ENCODE peak calls at places on chromosomes 7 and 10, in nine cellular contexts. T is WTC11, L is H9, I is progenitor cell of endocrine pancreas, F is Panc1, B is heart left ventricle, V is neural crest cell, J is fibroblast of mammary gland, U is nephron progenitor cell. N is an unnamed sample.

GRCh38 chr7:94810496-94810895 is 96.9 kb upstream of the PPP1R9A start:
- DNase-seq in V (no peak), J (peak; percentile 2), T (no peak), I (no peak), L (no peak), F (no peak), B (no peak), U (no peak), N (no peak)

GRCh38 chr7:47443049-47443448 is 138.9 kb downstream of the TNS3 start:
- DNase-seq in J (no peak), F (no peak), T (no peak), U (no peak), V (no peak), L (no peak), I (no peak), B (no peak), N (no peak)

GRCh38 chr7:29231671-29232267 is 37.2 kb downstream of the CHN2 start:
- DNase-seq in T (no peak), V (no peak), J (no peak), I (no peak), U (no peak), B (no peak), L (no peak), F (no peak), N (no peak)

GRCh38 chr10:113895018-113895417 is 40.6 kb downstream of the NHLRC2 start:
- DNase-seq in F (no peak), B (no peak), J (peak; percentile 63), T (no peak), U (no peak), I (no peak), V (no peak), L (no peak), N (no peak)

GRCh38 chr10:21171936-21172773 is 275.0 kb upstream of the NEBL start:
- DNase-seq in F (no peak), L (no peak), V (no peak), J (no peak), B (no peak), T (no peak), I (no peak), U (no peak), N (no peak)

GRCh38 chr7:108055541-108056135 is 52.7 kb upstream of the LAMB1 start:
- DNase-seq in J (no peak), B (no peak), L (no peak), I (no peak), V (no peak), F (no peak), T (no peak), U (no peak), N (no peak)

GRCh38 chr7:51298912-51299311 is 17.7 kb downstream of the COBL start:
- DNase-seq in I (no peak), J (no peak), L (no peak), B (no peak), T (no peak), F (no peak), V (no peak), U (no peak), N (no peak)

GRCh38 chr7:30750574-30751256 is 1.2 kb upstream of the INMT start:
- DNase-seq in T (no peak), I (no peak), U (no peak), L (no peak), J (peak; percentile 95), B (peak; percentile 82), F (no peak), V (no peak), N (no peak)

GRCh38 chr10:100978121-100978895 is 9.0 kb downstream of the MRPL43 start:
- DNase-seq in I (no peak), J (no peak), L (no peak), T (no peak), B (no peak), U (no peak), F (no peak), V (no peak), N (peak; percentile 30)

GRCh38 chr10:48658243-48658888 is 26.3 kb upstream of the WDFY4 start:
- DNase-seq in L (peak; percentile 86), T (peak; percentile 87), F (peak; percentile 41), B (peak; percentile 63), J (peak; percentile 62), V (peak; percentile 80), U (peak; percentile 85), I (peak; percentile 68), N (no peak)

GRCh38 chr10:46284286-46285229 is 2.2 kb upstream of the ANTXRL start:
- DNase-seq in L (peak; percentile 84), J (peak; percentile 54), V (peak; percentile 61), B (peak; percentile 85), T (peak; percentile 75), I (peak; percentile 75), U (peak; percentile 84), F (no peak), N (no peak)

GRCh38 chr10:117462424-117462792 is 80.1 kb upstream of the EMX2 start:
- DNase-seq in V (no peak), F (no peak), T (peak; percentile 42), J (no peak), I (no peak), B (no peak), U (no peak), L (peak; percentile 63), N (no peak)
- TF ChIP-seq CTCF in V (peak; percentile 27), F (no peak), T (no peak), J (peak; percentile 16), I (no peak), B (no peak), U (peak; percentile 15), L (peak; percentile 55), N (peak; percentile 37)

GRCh38 chr7:151858456-151858855 is 18.5 kb downstream of the PRKAG2 start:
- DNase-seq in F (no peak), U (no peak), J (no peak), T (no peak), I (no peak), V (no peak), B (no peak), L (no peak), N (peak; percentile 55)
- TF ChIP-seq CTCF in F (no peak), U (no peak), J (no peak), T (no peak), I (no peak), V (no peak), B (no peak), L (no peak), N (no peak)

GRCh38 chr10:79318369-79318768 is 28.9 kb upstream of the PPIF start:
- DNase-seq in U (no peak), I (no peak), T (no peak), L (no peak), V (no peak), J (no peak), F (no peak), B (no peak), N (peak; percentile 66)

GRCh38 chr10:79314761-79315601 is 32.3 kb upstream of the PPIF start:
- DNase-seq in B (no peak), U (no peak), J (peak; percentile 18), F (no peak), T (no peak), V (no peak), L (no peak), I (no peak), N (peak; percentile 86)

GRCh38 chr10:79315602-79315920 is 31.7 kb upstream of the PPIF start:
- DNase-seq in J (no peak), B (no peak), T (no peak), V (no peak), U (no peak), L (no peak), I (no peak), F (no peak), N (no peak)

GRCh38 chr10:79319372-79319771 is 27.9 kb upstream of the PPIF start:
- DNase-seq in T (no peak), B (no peak), V (no peak), F (no peak), L (no peak), J (no peak), I (no peak), U (no peak), N (peak; percentile 41)

DNA sequence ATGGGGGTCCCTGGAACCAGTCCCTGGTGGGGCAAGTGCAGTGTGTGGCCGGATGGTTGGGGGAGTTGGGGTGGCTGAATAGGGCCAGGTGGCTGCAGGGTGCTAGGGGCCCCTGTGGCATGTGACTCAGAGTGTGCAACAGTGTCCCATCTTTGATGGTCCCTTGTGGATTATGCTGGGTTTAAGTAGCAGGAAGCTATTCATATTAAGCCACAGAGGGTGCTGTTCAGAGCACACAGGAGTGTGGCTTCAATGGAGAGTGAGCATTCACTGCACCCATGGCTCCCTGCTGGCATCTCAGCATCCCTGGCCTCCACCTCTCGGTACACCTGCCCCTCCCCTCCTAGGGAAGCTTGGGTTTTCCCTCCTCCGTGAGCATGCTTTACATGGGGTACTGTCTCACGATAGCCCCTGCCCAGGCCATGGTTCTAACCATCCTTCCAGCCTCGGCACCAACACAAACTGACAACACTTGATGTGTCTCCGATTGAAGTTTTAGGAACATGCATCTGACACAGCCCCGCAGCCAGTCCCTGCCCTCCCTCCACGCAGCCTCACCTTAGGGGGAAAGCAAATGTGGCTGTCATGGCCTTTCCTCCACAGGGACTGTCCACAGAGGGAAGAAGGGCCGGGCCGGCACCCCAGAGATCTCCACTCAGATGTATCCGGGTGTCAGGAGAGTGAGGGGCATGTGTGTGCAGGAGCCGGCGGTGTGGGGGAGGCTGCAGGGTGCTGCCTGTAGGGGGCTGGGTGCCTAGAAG is 30.4 kb upstream of the PPIF start:
- DNase-seq in I (no peak), T (no peak), U (no peak), B (no peak), F (no peak), V (no peak), J (no peak), L (no peak), N (peak; percentile 72)
- TF ChIP-seq CTCF in I (no peak), T (no peak), U (no peak), B (no peak), F (no peak), V (no peak), J (no peak), L (no peak), N (no peak)

GRCh38 chr10:17474595-17474994 is 20.2 kb upstream of the ST8SIA6 start:
- DNase-seq in U (no peak), L (no peak), V (no peak), J (peak; percentile 26), F (no peak), I (no peak), T (no peak), B (no peak), N (no peak)
- TF ChIP-seq CTCF in U (no peak), L (no peak), V (peak; percentile 34), J (peak; percentile 16), F (peak; percentile 51), I (peak; percentile 25), T (no peak), B (no peak), N (peak; percentile 55)

GRCh38 chr7:24767878-24768569 is 10.8 kb upstream of the GSDME start:
- DNase-seq in L (no peak), T (no peak), B (no peak), J (no peak), F (no peak), I (no peak), V (no peak), U (no peak), N (no peak)
- TF ChIP-seq CTCF in L (peak; percentile 43), T (no peak), B (no peak), J (peak; percentile 3), F (peak; percentile 40), I (no peak), V (no peak), U (no peak), N (peak; percentile 34)

N was measured in chondrocyte.